ENCODE peak calls at places on chromosomes 4 and X, in nine cellular contexts. Q is cardiac fibroblast, Z is coronary artery, H is testis, E is PC-9, D is prostate gland, O is choroid plexus epithelial cell, W is A549, A is nephron progenitor cell. Y is an unnamed sample.

GRCh38 chr4:153747406-153747805 is 12.4 kb downstream of the RNF175 start:
- DNase-seq in Q (no peak), Z (no peak), H (no peak), E (no peak), D (no peak), O (no peak), W (no peak), A (no peak), Y (no peak)

GRCh38 chrX:40684092-40684491 is 36.7 kb upstream of the CXorf38 start:
- DNase-seq in Q (no peak), Z (no peak), H (no peak), E (no peak), D (no peak), O (no peak), W (no peak), A (no peak), Y (no peak)

GRCh38 chrX:127726227-127726626 is 326.0 kb downstream of the ACTRT1 start:
- DNase-seq in Q (no peak), Z (no peak), H (no peak), E (no peak), D (no peak), O (no peak), W (no peak), A (no peak), Y (no peak)

GRCh38 chr4:159016527-159017137 is 86.2 kb upstream of the RAPGEF2 start:
- DNase-seq in Q (peak; percentile 6), Z (no peak), H (no peak), E (no peak), D (no peak), O (peak; percentile 86), W (no peak), A (peak; percentile 33), Y (no peak)

GRCh38 chr4:147481577-147482109 is 746 bp downstream of the EDNRA start:
- DNase-seq in Q (peak; percentile 44), Z (no peak), H (peak; percentile 31), E (no peak), D (no peak), O (peak; percentile 44), W (no peak), A (no peak), Y (no peak)

GRCh38 chr4:180134116-180134866 is 2108.9 kb upstream of the TENM3 start:
- DNase-seq in Q (no peak), Z (no peak), H (peak; percentile 17), E (no peak), D (no peak), O (no peak), W (no peak), A (peak; percentile 42), Y (peak; percentile 83)

GRCh38 chr4:18722748-18723191 is 701.2 kb upstream of the LCORL start:
- DNase-seq in Q (no peak), Z (no peak), H (no peak), E (no peak), D (no peak), O (peak; percentile 3), W (no peak), A (peak; percentile 14), Y (no peak)

GRCh38 chr4:87093443-87094123 is 126.8 kb downstream of the KLHL8 start:
- DNase-seq in Q (peak; percentile 79), Z (no peak), H (peak; percentile 45), E (no peak), D (peak; percentile 25), O (peak; percentile 68), W (peak; percentile 55), A (no peak), Y (peak; percentile 97)

GRCh38 chr4:156858071-156858470 is 113.5 kb downstream of the PDGFC start:
- DNase-seq in Q (no peak), Z (no peak), H (no peak), E (no peak), D (no peak), O (no peak), W (no peak), A (no peak), Y (no peak)

GRCh38 chrX:45743081-45743533 is 542.4 kb upstream of the DIPK2B start:
- DNase-seq in Q (peak; percentile 78), Z (no peak), H (no peak), E (peak; percentile 41), D (no peak), O (peak; percentile 53), W (peak; percentile 19), A (no peak), Y (peak; percentile 71)
- TF ChIP-seq CTCF in Q (peak; percentile 42), Z (no peak), H (no peak), E (no peak), D (no peak), O (peak; percentile 44), W (no peak), A (no peak), Y (peak; percentile 35)

DNA sequence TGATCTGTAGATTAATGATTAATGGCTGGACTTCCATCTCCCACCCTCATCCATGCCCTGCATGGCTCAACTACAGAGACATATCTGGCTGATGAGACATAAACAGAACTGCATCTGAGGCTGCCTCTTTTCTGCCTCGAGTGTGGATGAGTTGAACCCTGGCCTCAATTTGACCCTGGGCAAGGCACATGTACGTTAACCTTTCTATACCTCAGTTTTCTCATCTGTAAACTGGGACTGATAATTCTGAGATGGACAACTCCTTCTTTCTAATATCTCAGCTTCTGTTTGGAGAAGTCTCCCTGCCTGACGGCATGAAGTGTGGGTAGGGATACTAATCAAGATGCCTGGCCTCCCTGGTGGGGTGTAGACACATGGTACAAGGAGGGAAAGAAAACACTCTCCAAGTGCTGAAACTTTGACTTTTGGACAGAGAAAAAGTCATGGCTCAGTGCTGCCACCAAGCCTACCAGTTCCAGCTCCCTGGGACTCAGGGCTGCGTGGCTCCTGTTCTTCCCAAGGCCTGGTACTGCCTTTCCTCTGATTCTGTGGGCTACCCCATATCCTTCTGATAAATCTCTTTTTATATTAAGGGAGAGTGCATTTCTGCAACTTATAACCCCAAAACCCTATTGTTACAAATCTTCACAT is 64.4 kb downstream of the HAUS3 start:
- DNase-seq in Q (peak; percentile 5), Z (no peak), H (no peak), E (no peak), D (no peak), O (peak; percentile 13), W (no peak), A (no peak), Y (no peak)
- TF ChIP-seq CTCF in Q (peak; percentile 9), Z (no peak), H (no peak), E (no peak), D (no peak), O (peak; percentile 36), W (no peak), A (no peak), Y (no peak)

DNA sequence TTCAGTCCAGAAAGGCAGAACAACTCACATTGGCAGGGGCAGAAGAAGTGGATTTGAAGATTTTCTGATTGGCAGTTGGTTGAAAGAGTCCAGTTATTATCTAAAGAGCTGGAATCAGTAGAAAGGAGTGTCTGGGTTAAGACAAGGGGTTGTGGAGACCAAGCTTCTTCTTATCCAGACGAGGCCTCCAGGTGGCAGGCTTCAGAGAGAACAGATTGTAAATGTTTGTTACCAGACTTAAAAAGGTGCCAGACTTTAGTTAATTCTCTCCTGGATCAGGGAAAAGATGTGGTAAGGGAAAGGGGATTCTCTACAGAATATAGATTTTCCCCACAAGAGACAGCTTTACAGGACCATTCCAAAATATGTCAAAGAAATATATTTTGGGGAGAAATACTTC is 36.7 kb upstream of the TLR3 start:
- DNase-seq in Q (no peak), Z (no peak), H (no peak), E (no peak), D (no peak), O (peak; percentile 58), W (no peak), A (no peak), Y (peak; percentile 24)
- TF ChIP-seq CTCF in Q (peak; percentile 23), Z (no peak), H (no peak), E (peak; percentile 31), D (no peak), O (peak; percentile 52), W (no peak), A (no peak), Y (peak; percentile 25)

GRCh38 chr4:170083546-170083945 is 6.2 kb downstream of the AADAT start:
- DNase-seq in Q (no peak), Z (no peak), H (no peak), E (no peak), D (no peak), O (no peak), W (no peak), A (no peak), Y (no peak)

GRCh38 chr4:170079981-170080380 is 9.8 kb downstream of the AADAT start:
- DNase-seq in Q (no peak), Z (no peak), H (no peak), E (no peak), D (no peak), O (peak; percentile 2), W (no peak), A (no peak), Y (no peak)

DNA sequence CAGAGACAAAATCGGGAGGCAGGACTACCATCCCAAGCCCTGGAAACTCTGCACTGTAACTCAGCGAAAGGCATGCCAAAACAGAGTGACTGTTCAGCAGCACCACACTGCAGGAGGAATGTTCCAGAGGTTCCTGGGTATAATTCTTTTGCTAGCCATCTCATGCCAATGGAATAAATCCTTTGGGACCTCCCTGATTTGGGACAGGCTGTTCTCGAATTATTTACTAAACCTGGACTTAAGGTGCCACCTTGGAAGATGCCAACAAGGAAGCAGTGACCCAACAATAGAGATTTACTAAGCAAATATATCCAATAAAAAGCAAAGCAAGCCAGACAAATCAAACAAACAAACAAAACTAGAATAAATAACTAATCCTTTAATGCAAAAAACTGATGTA is 9.3 kb downstream of the AADAT start:
- DNase-seq in Q (no peak), Z (no peak), H (no peak), E (no peak), D (peak; percentile 58), O (no peak), W (no peak), A (no peak), Y (no peak)
- TF ChIP-seq CTCF in Q (no peak), Z (no peak), H (no peak), E (no peak), D (no peak), O (no peak), W (no peak), A (no peak), Y (no peak)

GRCh38 chrX:21705215-21705614 is 47.1 kb upstream of the KLHL34 start:
- DNase-seq in Q (no peak), Z (no peak), H (no peak), E (no peak), D (no peak), O (no peak), W (no peak), A (no peak), Y (no peak)

GRCh38 chrX:21711848-21712197 is 46.1 kb downstream of the SMPX start:
- DNase-seq in Q (no peak), Z (no peak), H (no peak), E (no peak), D (no peak), O (no peak), W (no peak), A (no peak), Y (peak; percentile 51)

GRCh38 chrX:21702725-21703228 is 44.6 kb upstream of the KLHL34 start:
- DNase-seq in Q (no peak), Z (no peak), H (no peak), E (no peak), D (no peak), O (no peak), W (no peak), A (no peak), Y (no peak)

GRCh38 chrX:21711126-21711847 is 46.6 kb downstream of the SMPX start:
- DNase-seq in Q (no peak), Z (no peak), H (no peak), E (no peak), D (no peak), O (no peak), W (no peak), A (no peak), Y (no peak)

GRCh38 chrX:21708116-21708515 is 49.8 kb downstream of the SMPX start:
- DNase-seq in Q (no peak), Z (no peak), H (no peak), E (no peak), D (no peak), O (peak; percentile 29), W (no peak), A (no peak), Y (no peak)
- TF ChIP-seq CTCF in Q (peak; percentile 21), Z (no peak), H (no peak), E (no peak), D (no peak), O (peak; percentile 50), W (no peak), A (no peak), Y (no peak)